ENCODE peak calls at places on chromosomes 4 and X, in five cellular contexts. M is naive thymus-derived CD4-positive, alpha-beta T cell; N is cardiac muscle cell; L is neural progenitor cell; P is stimulated activated CD8-positive, alpha-beta memory T cell treated with anti-CD3 and anti-CD28 coated beads, Interleukin-7, amount 100 ng/mL, for 1 hour. V is an unnamed sample.

GRCh38 chrX:40152706-40153334 is 55.1 kb upstream of the BCOR start:
- DNase-seq in M (no peak), N (no peak), L (peak), P (no peak), V (no peak)

GRCh38 chr4:120731561-120731960 is 191.0 kb downstream of the PRDM5 start:
- DNase-seq in M (no peak), N (peak), L (no peak), P (no peak), V (no peak)

GRCh38 chr4:144289687-144290433 is 149.3 kb upstream of the GYPA start:
- DNase-seq in M (no peak), N (no peak), L (no peak), P (no peak), V (no peak)

GRCh38 chr4:83353516-83353915 is 18.9 kb upstream of the HPSE start:
- DNase-seq in M (no peak), N (no peak), L (no peak), P (no peak), V (no peak)

GRCh38 chr4:87316961-87317360 is 5.7 kb downstream of the HSD17B13 start:
- DNase-seq in M (no peak), N (no peak), L (no peak), P (no peak), V (no peak)

GRCh38 chr4:179624768-179625181 is 2182.5 kb upstream of the AGA start:
- DNase-seq in M (no peak), N (peak), L (peak), P (no peak), V (no peak)

GRCh38 chrX:41906515-41907165 is 16.7 kb downstream of the CASK start:
- DNase-seq in M (no peak), N (no peak), L (no peak), P (no peak), V (no peak)

GRCh38 chr4:98289375-98289774 is 28.2 kb downstream of the RAP1GDS1 start:
- DNase-seq in M (no peak), N (no peak), L (no peak), P (no peak), V (no peak)

GRCh38 chrX:95662200-95662599 is 1022.4 kb upstream of the DIAPH2 start:
- DNase-seq in M (no peak), N (no peak), L (no peak), P (no peak), V (no peak)

GRCh38 chr4:525660-526059 is 26.6 kb downstream of the PIGG start:
- DNase-seq in M (no peak), N (no peak), L (no peak), P (no peak), V (no peak)

GRCh38 chrX:71615056-71615455 is 3.3 kb downstream of the CXCR3 start:
- DNase-seq in M (no peak), N (no peak), L (no peak), P (no peak), V (no peak)

GRCh38 chr4:99404595-99405287 is 30.4 kb downstream of the ADH7 start:
- DNase-seq in M (no peak), N (no peak), L (no peak), P (no peak), V (no peak)

GRCh38 chrX:154354516-154354915 is 19.9 kb downstream of the FLNA start:
- DNase-seq in M (no peak), N (no peak), L (no peak), P (no peak), V (no peak)

GRCh38 chr4:170274616-170275015 is 184.9 kb upstream of the AADAT start:
- DNase-seq in M (no peak), N (no peak), L (no peak), P (no peak), V (no peak)

GRCh38 chrX:47129157-47129878 is 15.2 kb downstream of the NDUFB11 start:
- DNase-seq in M (peak), N (peak), L (peak), P (peak), V (peak)

GRCh38 chr4:39037491-39037825 is 5.2 kb upstream of the TMEM156 start:
- DNase-seq in M (no peak), N (no peak), L (peak), P (no peak), V (peak)

GRCh38 chrX:149570668-149571067 is 16.6 kb downstream of the MAGEA9B start:
- DNase-seq in M (no peak), N (no peak), L (no peak), P (no peak), V (no peak)

GRCh38 chr4:156977435-156978160 is 6.0 kb upstream of the PDGFC start:
- DNase-seq in M (no peak), N (no peak), L (no peak), P (no peak), V (no peak)

GRCh38 chr4:2071252-2071911 is 12.3 kb downstream of the NAT8L start:
- DNase-seq in M (no peak), N (no peak), L (no peak), P (no peak), V (no peak)

V was measured in neuronal stem cell.